ENCODE peak calls at places on chromosomes 4 and X, in eight cellular contexts. E is type B pancreatic cell, C is RWPE1, L is K562, T is amniotic stem cell, O is breast epithelium, V is T47D, D is dorsolateral prefrontal cortex. M is an unnamed sample.

GRCh38 chr4:65437102-65437501 is 233.2 kb downstream of the EPHA5 start:
- DNase-seq in O (no peak), T (no peak), V (no peak), D (no peak), E (no peak), L (no peak), C (no peak), M (no peak)

GRCh38 chr4:184287697-184288255 is 70.1 kb upstream of the ENPP6 start:
- DNase-seq in E (no peak), T (no peak), L (no peak), D (no peak), V (peak; percentile 98), C (peak; percentile 17), O (peak; percentile 53), M (peak; percentile 48)

GRCh38 chr4:112082954-112083586 is 62.2 kb upstream of the FAM241A start:
- DNase-seq in O (no peak), L (no peak), D (no peak), V (no peak), E (no peak), T (no peak), C (peak; percentile 94), M (peak; percentile 45)

GRCh38 chr4:164136181-164136616 is 617.7 kb upstream of the SMIM31 start:
- DNase-seq in D (no peak), O (no peak), C (no peak), L (no peak), V (peak; percentile 3), E (no peak), T (no peak), M (no peak)

GRCh38 chr4:70943115-70943514 is 40.9 kb downstream of the MOB1B start:
- DNase-seq in E (no peak), O (no peak), V (no peak), T (no peak), L (no peak), C (no peak), D (no peak), M (no peak)

GRCh38 chr4:81814909-81815539 is 343.3 kb upstream of the RASGEF1B start:
- DNase-seq in O (no peak), T (no peak), E (no peak), L (no peak), V (no peak), C (no peak), D (no peak), M (no peak)

GRCh38 chr4:100736651-100737450 is 219.0 kb upstream of the EMCN start:
- DNase-seq in E (no peak), D (no peak), T (peak; percentile 24), V (no peak), L (no peak), C (peak; percentile 36), O (no peak), M (no peak)

GRCh38 chr4:2478220-2478619 is 9.3 kb downstream of the RNF4 start:
- DNase-seq in D (no peak), E (no peak), L (no peak), V (no peak), T (no peak), C (no peak), O (no peak), M (no peak)

GRCh38 chr4:188986271-188986689 is 847.0 kb downstream of the TRIML1 start:
- DNase-seq in T (peak; percentile 48), V (no peak), E (no peak), L (no peak), O (no peak), D (no peak), C (peak; percentile 70), M (no peak)

GRCh38 chr4:80082693-80083092 is 9.7 kb upstream of the ANTXR2 start:
- DNase-seq in D (no peak), V (no peak), L (peak; percentile 19), O (no peak), E (no peak), C (no peak), T (no peak), M (no peak)

GRCh38 chrX:72130762-72131231 is 918 bp downstream of the RTL5 start:
- DNase-seq in T (no peak), D (no peak), C (no peak), L (no peak), O (no peak), V (no peak), E (no peak), M (no peak)

GRCh38 chrX:151396042-151396826 is 772 bp upstream of the VMA21 start:
- DNase-seq in L (no peak), T (no peak), E (no peak), O (peak; percentile 19), V (no peak), D (no peak), C (peak; percentile 11), M (peak; percentile 47)

GRCh38 chrX:139691493-139691842 is 16.5 kb downstream of the MCF2 start:
- DNase-seq in C (no peak), V (peak; percentile 0), E (no peak), L (no peak), O (no peak), T (no peak), D (no peak), M (no peak)

GRCh38 chrX:117957128-117957527 is 159.5 kb downstream of the KLHL13 start:
- DNase-seq in C (peak; percentile 4), L (no peak), T (no peak), E (no peak), O (no peak), V (no peak), D (no peak), M (no peak)

GRCh38 chr4:7419961-7420660 is 14.6 kb downstream of the PSAPL1 start:
- DNase-seq in D (no peak), O (no peak), V (peak; percentile 10), E (peak; percentile 60), C (no peak), T (no peak), L (no peak), M (no peak)